ENCODE peak calls at places on chromosomes 3 and 15, in ten cellular contexts. D is IMR-90, L is progenitor cell of endocrine pancreas, T is right lobe of liver, V is foreskin keratinocyte, K is PC-9, R is AG09309, O is brain microvascular endothelial cell, M is WTC11, G is HepG2. X is an unnamed sample.

GRCh38 chr15:39270976-39271375 is 309.9 kb upstream of the THBS1 start:
- DNase-seq in D (peak; percentile 98), L (no peak), T (no peak), V (peak; percentile 86), K (peak; percentile 37), R (peak; percentile 98), O (peak; percentile 97), M (no peak), G (no peak), X (no peak)

GRCh38 chr3:78754066-78754743 is 1013.6 kb downstream of the ROBO1 start:
- DNase-seq in D (peak; percentile 73), L (no peak), T (no peak), V (peak; percentile 57), K (peak; percentile 87), R (no peak), O (peak; percentile 27), M (no peak), G (peak; percentile 84), X (no peak)

GRCh38 chr3:66998899-66999235 is 760 bp downstream of the KBTBD8 start:
- DNase-seq in D (no peak), L (no peak), T (no peak), V (no peak), K (no peak), R (no peak), O (no peak), M (no peak), G (no peak), X (no peak)

GRCh38 chr3:49454457-49454856 is 15.6 kb upstream of the DAG1 start:
- DNase-seq in D (no peak), L (peak; percentile 36), T (no peak), V (no peak), K (peak; percentile 75), R (no peak), O (no peak), M (peak; percentile 76), G (peak; percentile 66), X (no peak)

GRCh38 chr3:45583021-45583851 is 11.3 kb upstream of the LIMD1 start:
- DNase-seq in D (no peak), L (no peak), T (peak; percentile 94), V (no peak), K (no peak), R (no peak), O (no peak), M (no peak), G (peak; percentile 68), X (no peak)

GRCh38 chr3:25673738-25674298 is 9.1 kb upstream of the TOP2B start:
- DNase-seq in D (no peak), L (no peak), T (no peak), V (no peak), K (no peak), R (no peak), O (no peak), M (no peak), G (no peak), X (no peak)

GRCh38 chr3:124760601-124761000 is 30.3 kb downstream of the UMPS start:
- DNase-seq in D (peak; percentile 75), L (no peak), T (no peak), V (no peak), K (no peak), R (no peak), O (peak; percentile 62), M (no peak), G (peak; percentile 31), X (no peak)

GRCh38 chr3:62556121-62556520 is 182.8 kb upstream of the FEZF2 start:
- DNase-seq in D (no peak), L (no peak), T (no peak), V (no peak), K (no peak), R (no peak), O (no peak), M (peak; percentile 32), G (no peak), X (no peak)

GRCh38 chr3:134348524-134348923 is 25.7 kb downstream of the AMOTL2 start:
- DNase-seq in D (peak; percentile 80), L (no peak), T (no peak), V (no peak), K (peak; percentile 96), R (no peak), O (no peak), M (peak; percentile 5), G (no peak), X (no peak)

GRCh38 chr3:67490658-67491057 is 163.8 kb downstream of the SUCLG2 start:
- DNase-seq in D (no peak), L (no peak), T (no peak), V (no peak), K (no peak), R (no peak), O (no peak), M (no peak), G (no peak), X (no peak)

GRCh38 chr3:100155105-100155504 is 40.8 kb upstream of the FILIP1L start:
- DNase-seq in D (peak; percentile 18), L (no peak), T (no peak), V (no peak), K (no peak), R (no peak), O (no peak), M (no peak), G (no peak), X (no peak)

GRCh38 chr3:22835041-22835440 is 368.1 kb upstream of the UBE2E2 start:
- DNase-seq in D (no peak), L (no peak), T (no peak), V (no peak), K (peak; percentile 56), R (no peak), O (peak; percentile 4), M (no peak), G (no peak), X (no peak)

GRCh38 chr3:128424508-128425069 is 42.1 kb downstream of the DNAJB8 start:
- DNase-seq in D (peak; percentile 54), L (no peak), T (no peak), V (no peak), K (peak; percentile 82), R (no peak), O (no peak), M (no peak), G (no peak), X (no peak)

GRCh38 chr3:128427175-128427857 is 39.4 kb downstream of the DNAJB8 start:
- DNase-seq in D (no peak), L (no peak), T (no peak), V (no peak), K (no peak), R (no peak), O (no peak), M (no peak), G (no peak), X (no peak)

GRCh38 chr3:128425846-128426127 is 40.9 kb downstream of the DNAJB8 start:
- DNase-seq in D (no peak), L (no peak), T (no peak), V (no peak), K (no peak), R (no peak), O (no peak), M (no peak), G (no peak), X (no peak)

GRCh38 chr3:128425142-128425845 is 41.4 kb downstream of the DNAJB8 start:
- DNase-seq in D (no peak), L (no peak), T (no peak), V (no peak), K (no peak), R (no peak), O (no peak), M (no peak), G (no peak), X (no peak)

DNA sequence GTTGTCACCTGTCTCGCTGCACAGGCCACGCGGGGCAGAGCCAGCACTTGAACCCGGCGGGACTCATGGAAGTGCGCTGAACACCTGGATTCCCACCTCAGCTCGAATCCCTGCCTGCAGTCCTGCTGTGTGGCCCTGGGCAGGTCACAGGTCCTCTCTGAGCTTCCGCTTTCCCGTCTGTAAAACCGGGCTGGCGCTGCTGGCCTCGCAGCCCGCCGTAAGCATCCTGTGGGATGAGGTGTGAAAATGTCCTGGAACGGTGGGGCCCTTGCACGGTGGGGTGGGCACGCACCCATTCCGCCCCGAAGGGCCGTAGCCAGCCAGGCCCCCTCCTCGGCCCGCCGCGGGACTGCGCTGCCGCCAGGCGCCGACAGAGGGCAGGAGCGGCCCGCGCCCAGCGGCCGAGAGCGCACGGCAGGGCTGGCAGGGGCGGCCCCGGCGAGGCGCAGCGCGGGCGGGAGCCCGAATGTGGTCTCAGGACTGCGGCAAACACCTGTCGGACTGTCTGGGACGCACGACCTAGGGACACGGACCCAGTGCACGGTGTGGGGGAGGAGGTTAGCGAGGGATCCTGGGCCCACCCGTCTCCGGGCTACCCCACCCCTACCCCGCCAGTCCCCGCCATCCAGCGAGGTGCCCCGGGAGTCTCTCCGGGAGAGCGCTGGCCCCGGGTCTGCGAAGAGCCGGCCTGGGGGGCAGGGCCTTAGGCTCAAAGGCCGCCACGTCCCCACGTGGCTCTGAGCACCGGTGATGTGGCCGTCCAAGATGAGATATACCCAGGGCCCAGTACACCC is 40.4 kb downstream of the DNAJB8 start:
- DNase-seq in D (no peak), L (peak; percentile 70), T (peak; percentile 67), V (no peak), K (no peak), R (no peak), O (no peak), M (peak; percentile 77), G (peak; percentile 35), X (peak; percentile 64)
- TF ChIP-seq CTCF in D (peak; percentile 94), L (peak; percentile 90), T (peak; percentile 81), V (peak; percentile 83), K (peak; percentile 76), R (peak; percentile 59), O (peak; percentile 46), M (peak; percentile 79), G (peak; percentile 78), X (peak; percentile 87)

GRCh38 chr3:131317667-131318066 is 63.9 kb upstream of the NUDT16 start:
- DNase-seq in D (no peak), L (no peak), T (no peak), V (no peak), K (no peak), R (no peak), O (no peak), M (no peak), G (no peak), X (no peak)
- TF ChIP-seq CTCF in D (no peak), L (no peak), T (no peak), V (no peak), K (no peak), R (no peak), O (no peak), M (no peak), G (no peak), X (no peak)

DNA sequence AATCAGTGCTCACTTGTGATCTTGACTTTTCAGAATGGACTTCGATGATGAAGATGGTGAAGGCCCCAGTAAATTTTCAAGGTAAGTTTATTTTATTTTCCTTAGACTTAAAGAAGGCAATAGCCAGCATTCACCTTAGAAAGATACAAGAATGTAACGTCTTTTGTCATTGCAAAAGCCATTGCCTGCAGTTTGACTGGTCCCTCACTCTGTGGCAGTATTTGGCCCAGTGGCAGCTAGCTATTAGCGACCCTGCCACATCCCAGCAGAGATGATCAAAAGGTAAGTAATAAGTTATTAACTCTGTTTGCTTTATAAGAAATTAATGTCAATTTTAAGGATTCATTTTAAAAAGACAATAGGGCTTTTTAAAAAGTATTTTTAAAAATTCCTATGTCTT is 53.7 kb downstream of the ARNT2 start:
- DNase-seq in D (no peak), L (no peak), T (no peak), V (no peak), K (no peak), R (no peak), O (no peak), M (no peak), G (no peak), X (no peak)
- TF ChIP-seq CTCF in D (no peak), L (no peak), T (no peak), V (no peak), K (no peak), R (no peak), O (no peak), M (no peak), G (no peak), X (no peak)

GRCh38 chr3:58531956-58532355 is 5.0 kb downstream of the ACOX2 start:
- DNase-seq in D (no peak), L (no peak), T (no peak), V (no peak), K (no peak), R (no peak), O (no peak), M (no peak), G (no peak), X (no peak)
- TF ChIP-seq CTCF in D (no peak), L (no peak), T (no peak), V (peak; percentile 57), K (no peak), R (peak; percentile 30), O (peak; percentile 43), M (no peak), G (no peak), X (no peak)